ENCODE peak calls at places on chromosomes 6 and 20, in five cellular contexts. W is mesenchymal stem cell, C is H1, D is neuronal stem cell, T is trophoblast cell. M is an unnamed sample.

GRCh38 chr6:120869397-120869796 is 464.9 kb downstream of the TBC1D32 start:
- DNase-seq in W (peak), C (no peak), D (peak), T (peak), M (peak)

GRCh38 chr6:33298773-33299236 is at the start of gene RGL2:
- DNase-seq in W (peak), C (no peak), D (no peak), T (no peak), M (no peak)

GRCh38 chr6:119226089-119226488 is 123.5 kb downstream of the MAN1A1 start:
- DNase-seq in W (no peak), C (no peak), D (no peak), T (no peak), M (no peak)

GRCh38 chr6:40715501-40716403 is 128.6 kb upstream of the LRFN2 start:
- DNase-seq in W (no peak), C (no peak), D (no peak), T (no peak), M (no peak)

GRCh38 chr6:127954082-127954481 is 53.2 kb upstream of the THEMIS start:
- DNase-seq in W (no peak), C (no peak), D (no peak), T (no peak), M (no peak)

GRCh38 chr20:46293084-46293483 is 15.2 kb downstream of the CDH22 start:
- DNase-seq in W (peak), C (no peak), D (peak), T (peak), M (no peak)

GRCh38 chr20:53845980-53846379 is 224.4 kb downstream of the BCAS1 start:
- DNase-seq in W (no peak), C (no peak), D (no peak), T (peak), M (no peak)

GRCh38 chr6:71375676-71376075 is 87.1 kb downstream of the OGFRL1 start:
- DNase-seq in W (no peak), C (no peak), D (no peak), T (no peak), M (no peak)

GRCh38 chr6:170152989-170153388 is 137.9 kb downstream of the DLL1 start:
- DNase-seq in W (no peak), C (no peak), D (peak), T (peak), M (peak)

GRCh38 chr6:136510782-136511181 is 39.4 kb downstream of the MAP7 start:
- DNase-seq in W (no peak), C (peak), D (no peak), T (no peak), M (no peak)

GRCh38 chr6:170031096-170031471 is 259.8 kb downstream of the DLL1 start:
- DNase-seq in W (peak), C (no peak), D (no peak), T (no peak), M (no peak)

GRCh38 chr6:104606361-104606760 is 253.4 kb downstream of the HACE1 start:
- DNase-seq in W (no peak), C (no peak), D (peak), T (no peak), M (peak)

GRCh38 chr6:132165677-132166076 is 214.5 kb upstream of the CCN2 start:
- DNase-seq in W (no peak), C (no peak), D (no peak), T (no peak), M (no peak)

GRCh38 chr6:132166670-132167069 is 215.5 kb upstream of the CCN2 start:
- DNase-seq in W (no peak), C (no peak), D (no peak), T (no peak), M (no peak)

GRCh38 chr6:132161283-132161682 is 210.1 kb upstream of the CCN2 start:
- DNase-seq in W (peak), C (no peak), D (peak), T (peak), M (no peak)
- H4K91ac ChIP-seq in W (no peak), C (no peak), D (no peak), T (no peak), M (no peak)

GRCh38 chr20:57596998-57597939 is 23.0 kb downstream of the ZBP1 start:
- DNase-seq in W (peak), C (peak), D (peak), T (peak), M (peak)

GRCh38 chr20:57598060-57598459 is 22.2 kb downstream of the ZBP1 start:
- DNase-seq in W (no peak), C (no peak), D (no peak), T (no peak), M (no peak)

GRCh38 chr20:57595041-57596030 is 24.9 kb downstream of the ZBP1 start:
- DNase-seq in W (no peak), C (no peak), D (no peak), T (no peak), M (no peak)

GRCh38 chr20:57594092-57594911 is 25.9 kb downstream of the ZBP1 start:
- DNase-seq in W (peak), C (peak), D (peak), T (peak), M (peak)

DNA sequence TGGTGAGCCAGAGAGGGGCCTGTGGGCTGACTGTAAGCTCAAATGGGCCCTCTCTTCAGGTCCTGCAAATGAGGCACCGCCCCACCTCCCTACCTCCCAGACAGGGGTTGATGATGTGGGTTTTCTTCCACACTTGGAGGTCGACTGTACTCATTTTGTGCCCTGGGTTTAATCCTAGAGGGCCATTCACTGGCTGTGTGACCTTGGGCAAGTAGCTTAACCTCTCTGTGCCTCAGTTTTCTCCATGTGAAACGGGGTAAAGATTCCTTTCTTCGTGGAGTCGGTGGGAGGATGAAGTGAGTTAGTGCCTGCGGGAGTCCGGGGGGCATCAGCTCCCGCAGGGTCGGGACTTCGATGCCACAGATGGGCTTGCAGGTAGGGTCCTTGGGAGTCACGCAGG is 23.9 kb downstream of the ZBP1 start:
- DNase-seq in W (no peak), C (no peak), D (no peak), T (no peak), M (no peak)
- H2BK12ac ChIP-seq in W (no peak), C (no peak), D (no peak), T (no peak), M (no peak)

DNA sequence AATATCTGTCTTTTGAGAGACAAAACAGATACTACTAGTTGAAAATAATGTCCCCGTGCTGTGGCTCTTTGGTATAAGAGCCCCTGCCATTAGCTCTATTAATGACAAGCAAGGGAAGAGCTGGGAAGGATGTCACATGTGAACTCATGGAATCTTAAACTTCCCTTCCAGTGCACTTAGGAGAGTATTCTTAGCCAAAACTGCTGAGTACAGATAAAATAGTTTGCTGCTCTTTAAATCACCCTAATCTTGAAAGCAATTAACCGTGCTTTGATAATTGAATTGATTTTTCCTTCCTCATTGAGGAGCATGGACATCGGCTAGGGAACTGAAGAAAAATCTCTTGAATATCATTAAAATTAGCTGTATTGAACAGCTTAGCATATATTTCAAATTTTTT is 91.7 kb downstream of the SLC35B3 start:
- DNase-seq in W (no peak), C (no peak), D (no peak), T (no peak), M (no peak)
- H2AFZ ChIP-seq in W (no peak), C (no peak), D (no peak), T (no peak), M (no peak)

GRCh38 chr6:43929511-43929910 is 159.5 kb downstream of the VEGFA start:
- DNase-seq in W (no peak), C (no peak), D (no peak), T (no peak), M (no peak)

GRCh38 chr6:43933111-43933885 is 163.3 kb downstream of the VEGFA start:
- DNase-seq in W (peak), C (no peak), D (no peak), T (no peak), M (no peak)

GRCh38 chr6:43930440-43931154 is 160.6 kb downstream of the VEGFA start:
- DNase-seq in W (no peak), C (no peak), D (no peak), T (no peak), M (no peak)

GRCh38 chr6:43932259-43932900 is 162.4 kb downstream of the VEGFA start:
- DNase-seq in W (no peak), C (no peak), D (no peak), T (no peak), M (no peak)

DNA sequence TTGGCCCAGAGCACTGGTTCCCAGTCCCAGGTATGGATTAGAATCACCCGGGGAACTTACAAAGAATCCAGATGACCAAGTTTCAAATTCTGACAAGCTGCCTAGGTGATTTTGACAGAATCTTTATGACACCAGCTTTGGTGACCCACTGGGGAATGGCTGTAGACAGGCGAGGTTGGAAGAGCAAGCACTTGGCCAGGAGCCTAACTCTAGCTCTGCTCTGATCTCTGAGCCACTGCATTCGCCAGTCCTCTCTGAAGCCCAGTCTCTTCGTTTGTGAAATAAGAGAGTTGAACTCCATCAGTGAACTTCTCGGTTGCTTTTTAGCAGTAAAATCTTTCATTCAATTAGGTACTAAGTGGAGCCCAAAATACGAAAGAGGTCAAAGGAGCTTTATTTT is 161.2 kb downstream of the VEGFA start:
- DNase-seq in W (no peak), C (no peak), D (no peak), T (no peak), M (no peak)
- H4K91ac ChIP-seq in W (no peak), C (no peak), D (no peak), T (no peak), M (no peak)

GRCh38 chr20:16115891-16116577 is 457.2 kb downstream of the KIF16B start:
- DNase-seq in W (no peak), C (no peak), D (no peak), T (no peak), M (no peak)

GRCh38 chr20:16106191-16106849 is 466.9 kb downstream of the KIF16B start:
- DNase-seq in W (no peak), C (no peak), D (no peak), T (no peak), M (no peak)

GRCh38 chr20:16111853-16112412 is 461.3 kb downstream of the KIF16B start:
- DNase-seq in W (no peak), C (no peak), D (no peak), T (no peak), M (no peak)

GRCh38 chr20:16107172-16107870 is 465.9 kb downstream of the KIF16B start:
- DNase-seq in W (no peak), C (no peak), D (no peak), T (no peak), M (no peak)

GRCh38 chr20:16111132-16111852 is 462.0 kb downstream of the KIF16B start:
- DNase-seq in W (no peak), C (no peak), D (no peak), T (no peak), M (no peak)
- H2BK12ac ChIP-seq in W (no peak), C (no peak), D (no peak), T (no peak), M (no peak)

DNA sequence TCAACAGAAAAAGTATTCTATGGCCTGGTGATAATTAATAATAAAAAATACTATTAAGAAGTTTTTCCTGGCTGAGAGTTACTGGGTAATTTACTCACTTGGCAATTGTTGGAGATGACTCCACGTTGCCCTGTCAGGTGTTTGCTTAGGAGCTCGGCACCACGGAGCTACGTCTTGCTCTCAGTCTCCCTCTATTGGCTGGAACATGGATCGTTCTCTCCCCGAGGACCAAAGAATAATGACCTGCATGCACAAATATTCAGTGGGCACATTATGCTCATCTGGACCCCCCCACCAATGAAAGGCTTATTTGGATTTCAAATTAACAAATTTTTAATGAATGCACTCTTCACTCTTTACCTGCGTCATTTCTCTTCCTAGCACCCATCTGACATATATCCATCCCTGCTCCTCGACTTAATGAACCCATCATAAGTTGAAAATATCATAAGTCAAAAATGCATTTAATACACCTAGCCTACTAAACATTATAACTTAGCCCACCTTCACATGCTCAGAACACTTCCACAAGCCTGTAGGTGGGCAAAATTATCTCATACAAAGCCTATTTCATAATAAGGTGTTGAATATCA is 71.0 kb upstream of the CD83 start:
- DNase-seq in W (peak), C (peak), D (peak), T (peak), M (peak)
- H2AFZ ChIP-seq in W (no peak), C (no peak), D (no peak), T (no peak), M (no peak)

GRCh38 chr6:158559895-158560786 is at the start of gene TMEM181:
- DNase-seq in W (peak), C (peak), D (peak), T (peak), M (peak)
- H4K91ac ChIP-seq in W (peak), C (no peak), D (no peak), T (peak), M (no peak)

DNA sequence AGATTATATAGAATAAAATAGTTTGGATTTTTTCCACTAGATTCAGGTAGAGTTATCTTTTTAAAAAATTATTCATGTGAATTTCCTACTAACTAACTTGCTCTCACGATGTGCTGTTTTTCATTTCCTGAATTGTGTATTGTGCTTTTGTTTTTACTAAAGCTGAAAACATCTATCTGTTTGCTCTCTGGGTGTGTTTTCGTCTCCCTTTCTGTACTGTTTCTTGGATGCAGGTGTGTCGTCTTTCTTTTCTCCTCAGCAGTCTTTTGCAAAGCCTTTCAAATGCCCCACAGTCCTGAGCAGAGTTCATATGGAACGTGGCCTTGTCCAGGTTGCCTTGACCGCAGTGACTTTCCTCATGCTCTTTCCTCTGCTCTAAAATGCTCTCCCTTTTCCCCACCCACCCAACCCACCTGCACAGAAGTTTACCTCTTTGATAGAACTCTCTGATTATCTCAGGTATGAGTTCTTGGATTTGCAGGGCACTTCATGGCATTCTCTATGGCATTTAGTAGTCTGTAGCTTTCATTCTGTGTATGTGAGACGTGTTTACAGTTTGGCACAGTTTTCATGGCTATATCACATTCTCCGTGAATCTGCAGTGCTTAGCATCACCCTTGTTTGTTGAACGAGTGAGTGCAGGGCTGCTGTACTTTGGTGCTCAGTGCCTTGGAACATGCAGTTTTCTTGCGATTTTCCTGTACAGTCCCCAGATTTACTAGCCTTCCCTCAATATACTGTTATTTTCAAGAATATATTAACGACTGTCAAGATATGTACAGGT is 77.1 kb downstream of the FARS2 start:
- DNase-seq in W (no peak), C (no peak), D (no peak), T (no peak), M (no peak)
- H2BK12ac ChIP-seq in W (no peak), C (no peak), D (no peak), T (no peak), M (no peak)

DNA sequence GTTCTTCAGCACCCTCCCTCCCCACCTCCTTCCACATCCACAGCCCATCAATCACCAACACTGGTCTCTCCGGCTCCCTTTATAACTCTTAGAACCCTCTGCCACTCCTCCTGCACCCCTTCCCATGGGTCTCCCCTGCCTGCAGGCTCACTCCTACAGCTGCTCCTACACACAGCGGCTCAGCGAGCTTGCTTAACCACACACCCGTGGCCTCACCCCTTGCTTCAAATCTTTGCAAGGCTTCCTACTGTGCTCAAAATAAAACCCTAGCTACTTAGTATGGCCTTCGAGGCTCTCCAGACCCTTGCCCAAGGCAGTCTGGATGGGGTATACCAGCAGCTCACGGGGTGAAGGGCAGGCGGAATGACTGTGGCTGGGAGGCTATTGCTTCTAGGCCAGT is 63.7 kb downstream of the JPH2 start:
- DNase-seq in W (no peak), C (no peak), D (no peak), T (no peak), M (no peak)
- H2AFZ ChIP-seq in W (no peak), C (peak), D (no peak), T (no peak), M (no peak)

M was measured in H9.